ENCODE peak calls at places on chromosome X, in four cellular contexts. K is hippocampal formation, Y is SW480, O is epithelial cell of esophagus. I is an unnamed sample.

GRCh38 chrX:81301877-81302276 is 100.0 kb downstream of the SH3BGRL start:
- DNase-seq in O (peak), K (no peak), Y (no peak), I (peak)

GRCh38 chrX:22097295-22097694 is 65.2 kb downstream of the PHEX start:
- DNase-seq in K (no peak), Y (no peak), O (peak), I (peak)

GRCh38 chrX:49249616-49250015 is 14.3 kb downstream of the CCDC22 start:
- DNase-seq in Y (no peak), O (no peak), K (no peak), I (no peak)

GRCh38 chrX:129961180-129962083 is 21.0 kb upstream of the BCORL1 start:
- DNase-seq in Y (peak), K (no peak), O (peak), I (no peak)

GRCh38 chrX:19886888-19887531 is 390 bp downstream of the SH3KBP1 start:
- DNase-seq in Y (no peak), O (no peak), K (no peak), I (peak)

GRCh38 chrX:141989134-141989533 is 85.4 kb downstream of the MAGEC1 start:
- DNase-seq in Y (no peak), K (no peak), O (no peak), I (no peak)

GRCh38 chrX:72062890-72063289 is 68.8 kb downstream of the RTL5 start:
- DNase-seq in Y (no peak), K (no peak), O (no peak), I (no peak)

GRCh38 chrX:119606508-119607389 is 525 bp upstream of the NKRF start:
- DNase-seq in Y (peak), K (no peak), O (peak), I (no peak)

GRCh38 chrX:118038614-118039365 is 77.8 kb downstream of the KLHL13 start:
- DNase-seq in Y (no peak), K (no peak), O (peak), I (no peak)

GRCh38 chrX:9538544-9539045 is 73.7 kb downstream of the TBL1X start:
- DNase-seq in O (no peak), K (no peak), Y (no peak), I (no peak)

GRCh38 chrX:11953615-11954014 is 184.7 kb upstream of the FRMPD4 start:
- DNase-seq in Y (peak), K (no peak), O (peak), I (peak)

GRCh38 chrX:154369453-154370299 is 4.8 kb downstream of the FLNA start:
- DNase-seq in Y (peak), O (peak), K (no peak), I (peak)

GRCh38 chrX:56233100-56233499 is 944 bp downstream of the KLF8 start:
- DNase-seq in K (no peak), O (peak), Y (no peak), I (no peak)

GRCh38 chrX:15321447-15321846 is 6.0 kb upstream of the ASB11 start:
- DNase-seq in Y (no peak), K (peak), O (no peak), I (no peak)

GRCh38 chrX:78199851-78200250 is 60.4 kb upstream of the TAF9B start:
- DNase-seq in Y (peak), O (peak), K (no peak), I (peak)

GRCh38 chrX:31038585-31039326 is 33.1 kb downstream of the FTHL17 start:
- DNase-seq in O (peak), K (peak), Y (peak), I (peak)

GRCh38 chrX:21373637-21374162 is 518 bp upstream of the CNKSR2 start:
- DNase-seq in K (no peak), O (no peak), Y (no peak), I (no peak)

GRCh38 chrX:9955506-9955905 is 11.7 kb upstream of the CLDN34 start:
- DNase-seq in O (no peak), Y (no peak), K (no peak), I (no peak)

GRCh38 chrX:101287402-101287801 is 3.7 kb downstream of the TAF7L start:
- DNase-seq in Y (peak), K (no peak), O (peak), I (no peak)

GRCh38 chrX:13216139-13216538 is 103.7 kb downstream of the ATXN3L start:
- DNase-seq in Y (no peak), O (no peak), K (no peak), I (no peak)

GRCh38 chrX:7149421-7149820 is 1.5 kb upstream of the PUDP start:
- DNase-seq in Y (no peak), K (no peak), O (no peak), I (no peak)

GRCh38 chrX:1274786-1275185 is 6.2 kb downstream of the CSF2RA start:
- DNase-seq in Y (no peak), O (no peak), K (no peak), I (no peak)

GRCh38 chrX:52352551-52352950 is 16.3 kb upstream of the XAGE2 start:
- DNase-seq in Y (no peak), O (no peak), K (no peak), I (no peak)

GRCh38 chrX:22686138-22686541 is 313.6 kb upstream of the DDX53 start:
- DNase-seq in O (peak), K (no peak), Y (peak), I (no peak)

GRCh38 chrX:47266643-47267042 is 33.8 kb downstream of the USP11 start:
- DNase-seq in K (no peak), Y (no peak), O (no peak), I (no peak)

GRCh38 chrX:41984628-41985027 is 61.3 kb upstream of the CASK start:
- DNase-seq in K (no peak), Y (peak), O (peak), I (peak)

GRCh38 chrX:24231169-24231568 is 81.6 kb downstream of the ZFX start:
- DNase-seq in Y (peak), K (no peak), O (peak), I (peak)

GRCh38 chrX:63506320-63506719 is 155.2 kb upstream of the SPIN4 start:
- DNase-seq in Y (peak), K (no peak), O (peak), I (peak)

GRCh38 chrX:143669395-143669794 is 33.5 kb upstream of the SLITRK4 start:
- DNase-seq in K (no peak), Y (peak), O (peak), I (peak)

GRCh38 chrX:144715356-144715755 is 531.9 kb upstream of the SPANXN1 start:
- DNase-seq in Y (no peak), K (no peak), O (no peak), I (no peak)

GRCh38 chrX:12955882-12956703 is 18.8 kb upstream of the TMSB4X start:
- DNase-seq in O (peak), Y (peak), K (peak), I (peak)